ENCODE peak calls at places on chromosomes 16 and 17, in five cellular contexts. D, X, I, R and J are unnamed samples.

GRCh38 chr17:41695954-41696720 is 7.5 kb downstream of the EIF1 start:
- DNase-seq in D (peak; percentile 73), X (peak; percentile 77), I (peak; percentile 84), R (no peak), J (peak; percentile 48)

GRCh38 chr17:73952136-73952497 is 251.4 kb upstream of the RPL38 start:
- DNase-seq in D (peak; percentile 64), X (no peak), I (no peak), R (no peak), J (no peak)

GRCh38 chr17:40960144-40960543 is 6.6 kb downstream of the KRT39 start:
- DNase-seq in D (no peak), X (no peak), I (peak; percentile 60), R (no peak), J (no peak)

GRCh38 chr16:83224642-83225041 is 583.1 kb upstream of the HSBP1 start:
- DNase-seq in D (no peak), X (no peak), I (no peak), R (no peak), J (no peak)

GRCh38 chr16:87076950-87077749 is 240.0 kb downstream of the C16orf95 start:
- DNase-seq in D (peak; percentile 38), X (peak; percentile 53), I (peak; percentile 95), R (no peak), J (peak; percentile 69)

GRCh38 chr17:14201595-14201994 is 35.1 kb downstream of the CDRT15 start:
- DNase-seq in D (no peak), X (peak; percentile 56), I (no peak), R (no peak), J (no peak)

GRCh38 chr16:50244504-50245416 is 21.6 kb upstream of the ADCY7 start:
- DNase-seq in D (no peak), X (no peak), I (peak; percentile 85), R (no peak), J (no peak)

GRCh38 chr16:2785101-2785991 is 2.0 kb downstream of the PRSS33 start:
- DNase-seq in D (peak; percentile 70), X (peak; percentile 22), I (peak; percentile 44), R (no peak), J (no peak)

GRCh38 chr17:20218231-20218630 is 209.1 kb downstream of the SPECC1 start:
- DNase-seq in D (no peak), X (no peak), I (no peak), R (no peak), J (no peak)

GRCh38 chr17:60675997-60676396 is 1.7 kb upstream of the BCAS3 start:
- DNase-seq in D (no peak), X (no peak), I (no peak), R (no peak), J (no peak)

GRCh38 chr16:84712138-84712671 is 12.4 kb downstream of the USP10 start:
- DNase-seq in D (no peak), X (no peak), I (peak; percentile 43), R (no peak), J (no peak)

GRCh38 chr16:84712801-84713775 is 13.3 kb downstream of the USP10 start:
- DNase-seq in D (no peak), X (no peak), I (no peak), R (no peak), J (no peak)

GRCh38 chr16:84710686-84711085 is 10.9 kb downstream of the USP10 start:
- DNase-seq in D (no peak), X (no peak), I (no peak), R (no peak), J (no peak)

GRCh38 chr16:84706856-84707255 is 7.1 kb downstream of the USP10 start:
- DNase-seq in D (no peak), X (no peak), I (no peak), R (no peak), J (no peak)

DNA sequence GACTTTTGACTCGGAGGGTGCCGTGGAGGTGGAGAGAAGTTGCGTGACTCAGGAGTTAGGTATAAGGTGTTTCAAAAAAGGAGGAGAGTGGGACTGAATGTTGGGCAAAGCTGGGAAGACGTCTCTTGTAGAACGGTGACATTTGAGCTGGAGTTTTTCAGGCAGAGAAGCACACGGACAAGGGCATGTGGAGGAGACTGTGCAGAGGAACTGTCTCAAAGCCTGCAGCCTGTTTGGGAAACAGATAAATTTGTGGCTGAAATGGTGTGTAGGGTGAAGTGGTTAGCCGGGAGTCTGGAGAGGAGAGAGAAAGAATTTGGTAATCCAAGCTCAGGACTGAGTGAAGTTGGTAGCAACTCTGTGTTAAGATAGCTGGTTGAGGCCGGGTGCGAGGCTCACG is 9.8 kb downstream of the USP10 start:
- DNase-seq in D (no peak), X (no peak), I (no peak), R (no peak), J (no peak)
- H3K4me1 ChIP-seq in D (peaks cover 3% of the 10 kb centered on the region), X (peaks cover 4% of the 10 kb centered on the region), I (no peaks in the 10 kb centered on the region), R (peaks cover 3% of the 10 kb centered on the region), J (peaks cover 23% of the 10 kb centered on the region)

DNA sequence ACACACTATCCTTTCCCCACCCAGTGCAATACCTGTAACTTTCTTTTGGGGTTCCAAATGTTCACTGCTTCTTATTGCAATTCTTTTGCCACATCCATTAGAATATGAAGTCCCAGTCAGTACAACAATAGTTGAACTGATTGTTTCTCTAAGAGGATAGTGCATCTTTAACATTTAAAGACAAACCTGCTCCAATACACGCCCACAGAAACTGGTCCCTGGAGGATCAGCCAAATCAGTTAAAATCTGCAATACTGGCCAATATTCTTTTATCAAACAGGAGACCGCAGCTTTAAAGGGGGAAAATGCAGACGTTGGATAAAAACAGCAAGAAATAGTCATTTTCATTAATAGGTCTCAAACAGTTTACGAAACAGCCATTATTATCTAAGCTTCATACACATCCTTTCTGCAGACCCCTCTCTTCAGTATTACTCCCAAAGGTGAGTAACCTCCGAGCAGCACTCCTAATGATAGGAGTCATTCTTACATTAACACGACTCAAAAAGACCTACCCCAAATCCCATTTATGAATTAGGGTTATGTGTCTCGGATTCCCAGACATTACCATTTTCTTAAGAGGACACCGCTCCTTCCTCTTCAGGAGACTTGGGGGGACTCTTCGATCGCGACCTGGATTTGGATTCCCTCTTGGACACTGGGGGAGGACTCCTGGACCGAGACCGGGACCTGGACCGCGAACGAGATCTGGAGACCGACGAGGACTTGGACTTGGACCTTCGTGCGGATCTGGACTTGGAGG is 1.4 kb downstream of the SRSF2 start:
- DNase-seq in D (no peak), X (peak; percentile 9), I (no peak), R (no peak), J (no peak)
- H3K4me1 ChIP-seq in D (peaks cover 34% of the 10 kb centered on the region), X (no peaks in the 10 kb centered on the region), I (peaks cover 9% of the 10 kb centered on the region), R (peaks cover 10% of the 10 kb centered on the region), J (peaks cover 79% of the 10 kb centered on the region)

GRCh38 chr16:15644306-15644961 is 1.5 kb upstream of the MARF1 start:
- DNase-seq in D (peak; percentile 17), X (no peak), I (no peak), R (peak; percentile 81), J (no peak)

GRCh38 chr16:15642557-15643452 is at the start of gene MARF1:
- DNase-seq in D (peak; percentile 94), X (peak; percentile 95), I (peak; percentile 99), R (peak; percentile 98), J (peak; percentile 99)

GRCh38 chr16:15641753-15642556 is 999 bp downstream of the MARF1 start:
- DNase-seq in D (no peak), X (no peak), I (no peak), R (no peak), J (no peak)

GRCh38 chr16:15640966-15641365 is 2.0 kb downstream of the MARF1 start:
- DNase-seq in D (no peak), X (no peak), I (no peak), R (no peak), J (no peak)

GRCh38 chr16:15643453-15644305 is 725 bp upstream of the MARF1 start:
- DNase-seq in D (peak; percentile 65), X (peak; percentile 66), I (peak; percentile 47), R (peak; percentile 11), J (no peak)
- H3K4me1 ChIP-seq in D (no peaks in the 10 kb centered on the region), X (peaks cover 4% of the 10 kb centered on the region), I (peaks cover 3% of the 10 kb centered on the region), R (peaks cover 6% of the 10 kb centered on the region), J (peaks cover 29% of the 10 kb centered on the region)

GRCh38 chr16:85311741-85312140 is 199.5 kb upstream of the CIBAR2 start:
- DNase-seq in D (no peak), X (no peak), I (no peak), R (no peak), J (no peak)
- H3K4me1 ChIP-seq in D (no peaks in the 10 kb centered on the region), X (no peaks in the 10 kb centered on the region), I (peaks cover 35% of the 10 kb centered on the region), R (no peaks in the 10 kb centered on the region), J (peaks cover 45% of the 10 kb centered on the region)

GRCh38 chr17:7844292-7845154 is 10.3 kb upstream of the TMEM88 start:
- DNase-seq in D (peak; percentile 93), X (peak; percentile 97), I (peak; percentile 99), R (peak; percentile 95), J (peak; percentile 92)

GRCh38 chr17:7842380-7842949 is 8.4 kb downstream of the KDM6B start:
- DNase-seq in D (no peak), X (peak; percentile 65), I (no peak), R (peak; percentile 41), J (peak; percentile 77)

GRCh38 chr17:7842950-7843535 is 9.0 kb downstream of the KDM6B start:
- DNase-seq in D (no peak), X (peak; percentile 79), I (peak; percentile 89), R (peak; percentile 55), J (peak; percentile 72)

GRCh38 chr17:7845359-7846062 is 9.4 kb upstream of the TMEM88 start:
- DNase-seq in D (no peak), X (no peak), I (no peak), R (no peak), J (no peak)

DNA sequence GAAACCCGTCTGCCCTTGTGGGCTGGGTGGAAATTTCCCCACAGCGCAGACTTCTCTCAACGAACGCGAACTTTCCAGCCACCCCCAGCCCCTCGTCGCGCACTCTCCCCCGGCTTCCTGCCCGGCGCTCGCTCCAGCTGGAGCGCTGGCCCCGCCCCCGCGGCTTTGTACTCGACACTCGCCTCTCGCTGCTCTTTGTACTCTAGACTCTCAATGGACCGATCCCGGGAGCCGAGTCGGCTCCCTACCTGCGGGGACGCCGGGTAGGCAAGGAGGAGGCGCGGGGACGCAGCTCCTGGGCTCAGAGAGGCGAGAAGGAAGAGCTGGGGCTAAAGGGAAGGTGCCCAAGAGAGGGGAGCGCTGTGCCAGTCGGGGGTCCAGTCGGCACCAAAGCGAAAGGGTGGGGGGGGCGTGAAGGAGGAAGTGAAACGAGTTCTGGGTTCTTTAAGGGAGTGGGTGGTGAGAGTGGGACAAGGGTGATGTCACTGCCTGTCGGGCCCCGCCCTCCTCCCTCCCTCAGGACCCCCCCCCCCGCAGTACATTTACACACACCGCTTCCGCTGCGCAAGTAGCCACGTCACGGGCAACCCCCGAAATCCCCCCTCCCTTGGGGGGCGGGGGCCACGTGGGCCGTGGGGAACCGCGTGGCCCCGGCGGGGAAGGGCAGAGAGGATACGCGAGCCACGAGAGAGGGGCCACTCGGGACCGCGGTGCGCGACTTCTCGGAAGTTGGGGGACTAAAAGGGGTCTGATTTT is 9.7 kb downstream of the KDM6B start:
- DNase-seq in D (peak; percentile 84), X (peak; percentile 93), I (peak; percentile 96), R (peak; percentile 77), J (peak; percentile 92)
- H3K4me1 ChIP-seq in D (peaks cover 34% of the 10 kb centered on the region), X (peaks cover 4% of the 10 kb centered on the region), I (peaks cover 9% of the 10 kb centered on the region), R (peaks cover 22% of the 10 kb centered on the region), J (peaks cover 32% of the 10 kb centered on the region)

DNA sequence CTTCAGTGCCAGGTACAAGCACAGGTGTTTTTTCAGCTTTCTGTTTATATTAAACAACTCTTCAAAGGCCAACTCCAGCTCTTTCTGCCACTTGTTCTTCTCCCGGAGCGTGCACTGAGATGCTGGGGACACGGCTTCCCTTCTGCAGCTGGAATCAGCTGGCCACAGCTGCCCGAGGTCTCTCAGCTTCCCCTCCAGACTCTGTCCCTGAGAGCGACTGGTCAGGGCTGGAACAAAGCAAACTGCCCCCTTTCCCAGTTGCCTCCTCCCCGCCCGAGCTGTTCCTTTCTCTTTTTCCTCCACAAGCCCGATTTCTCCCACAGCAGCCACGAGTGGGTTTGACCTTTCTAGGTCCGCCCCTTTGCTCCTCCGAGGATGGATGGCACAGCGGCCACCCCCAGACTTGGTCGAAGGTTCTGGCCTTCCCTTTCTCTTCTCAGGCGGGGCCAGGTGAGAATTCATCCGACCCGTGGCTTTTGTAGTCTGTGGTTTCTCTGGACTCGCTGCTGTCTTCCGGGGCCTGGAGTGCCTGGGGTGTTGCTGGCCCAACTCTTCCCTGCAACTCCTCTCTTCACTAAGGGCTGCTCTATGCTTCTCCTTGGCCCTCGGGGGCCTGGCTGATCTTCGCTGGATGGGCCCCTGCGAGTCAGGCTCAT is 11.5 kb downstream of the CEP295NL start:
- DNase-seq in D (no peak), X (no peak), I (no peak), R (no peak), J (no peak)
- H3K4me1 ChIP-seq in D (no peaks in the 10 kb centered on the region), X (no peaks in the 10 kb centered on the region), I (no peaks in the 10 kb centered on the region), R (no peaks in the 10 kb centered on the region), J (peaks cover 80% of the 10 kb centered on the region)